ENCODE peak calls at places on chromosomes 11 and 22, in four cellular contexts. One of them, this sample, is unnamed.

GRCh38 chr11:126197277-126197939 is 14.0 kb downstream of the RPUSD4 start:
- DNase-seq in GM23248: peak; percentile 8
- DNase-seq in fibroblast of lung: peak; percentile 50
- DNase-seq in IMR-90: peak; percentile 90
- DNase-seq in this sample: no peak

GRCh38 chr11:130478881-130479280 is 30.4 kb downstream of the ADAMTS15 start:
- DNase-seq in GM23248: peak; percentile 48
- DNase-seq in fibroblast of lung: no peak
- DNase-seq in IMR-90: peak; percentile 34
- DNase-seq in this sample: no peak

GRCh38 chr22:37282385-37282677 is at the start of gene CYTH4:
- DNase-seq in GM23248: no peak
- DNase-seq in fibroblast of lung: no peak
- DNase-seq in IMR-90: no peak
- DNase-seq in this sample: no peak

GRCh38 chr22:23115369-23115768 is 26.4 kb downstream of the RSPH14 start:
- DNase-seq in GM23248: no peak
- DNase-seq in IMR-90: no peak
- DNase-seq in fibroblast of lung: no peak
- DNase-seq in this sample: no peak

GRCh38 chr11:121464352-121464946 is 11.7 kb upstream of the SORL1-AS1 start:
- DNase-seq in GM23248: peak; percentile 90
- DNase-seq in fibroblast of lung: peak; percentile 85
- DNase-seq in IMR-90: peak; percentile 94
- DNase-seq in this sample: peak; percentile 24

GRCh38 chr11:3781423-3781822 is 15.9 kb downstream of the NUP98 start:
- DNase-seq in IMR-90: peak; percentile 55
- DNase-seq in GM23248: peak; percentile 70
- DNase-seq in fibroblast of lung: no peak
- DNase-seq in this sample: no peak

GRCh38 chr22:44931077-44931540 is 78.7 kb downstream of the PHF21B start:
- DNase-seq in GM23248: peak; percentile 59
- DNase-seq in IMR-90: peak; percentile 29
- DNase-seq in fibroblast of lung: peak; percentile 14
- DNase-seq in this sample: no peak

GRCh38 chr11:67344264-67344663 is 9.1 kb downstream of the POLD4 start:
- DNase-seq in IMR-90: no peak
- DNase-seq in fibroblast of lung: no peak
- DNase-seq in GM23248: no peak
- DNase-seq in this sample: peak; percentile 12

GRCh38 chr11:34154059-34154875 is 48.8 kb downstream of the NAT10 start:
- DNase-seq in IMR-90: no peak
- DNase-seq in GM23248: no peak
- DNase-seq in fibroblast of lung: no peak
- DNase-seq in this sample: no peak

GRCh38 chr11:128776434-128777284 is 82.8 kb downstream of the FLI1 start:
- DNase-seq in GM23248: peak; percentile 33
- DNase-seq in fibroblast of lung: peak; percentile 47
- DNase-seq in IMR-90: peak; percentile 33
- DNase-seq in this sample: peak; percentile 37

GRCh38 chr11:124669193-124669592 is 4.3 kb downstream of the SIAE start:
- DNase-seq in GM23248: peak; percentile 63
- DNase-seq in IMR-90: peak; percentile 54
- DNase-seq in fibroblast of lung: peak; percentile 60
- DNase-seq in this sample: peak; percentile 25

GRCh38 chr11:102085864-102086551 is 24.2 kb upstream of the YAP1 start:
- DNase-seq in fibroblast of lung: peak; percentile 14
- DNase-seq in GM23248: no peak
- DNase-seq in IMR-90: peak; percentile 39
- DNase-seq in this sample: no peak

GRCh38 chr11:70494559-70495350 is 96.4 kb downstream of the CTTN start:
- DNase-seq in fibroblast of lung: no peak
- DNase-seq in IMR-90: no peak
- DNase-seq in GM23248: no peak
- DNase-seq in this sample: no peak

GRCh38 chr11:58578136-58578634 is 678 bp upstream of the ZFP91 start:
- DNase-seq in GM23248: peak; percentile 97
- DNase-seq in fibroblast of lung: peak; percentile 99
- DNase-seq in IMR-90: peak; percentile 99
- DNase-seq in this sample: peak; percentile 93

GRCh38 chr11:120698918-120699317 is 187.4 kb downstream of the GRIK4 start:
- DNase-seq in fibroblast of lung: no peak
- DNase-seq in GM23248: no peak
- DNase-seq in IMR-90: no peak
- DNase-seq in this sample: no peak

GRCh38 chr11:124536520-124536919 is 6.9 kb downstream of the OR8B12 start:
- DNase-seq in fibroblast of lung: peak; percentile 32
- DNase-seq in IMR-90: peak; percentile 39
- DNase-seq in GM23248: peak; percentile 38
- DNase-seq in this sample: no peak

GRCh38 chr11:95711162-95711944 is 78.2 kb downstream of the FAM76B start:
- DNase-seq in fibroblast of lung: peak; percentile 18
- DNase-seq in GM23248: peak; percentile 72
- DNase-seq in IMR-90: peak; percentile 14
- DNase-seq in this sample: no peak

GRCh38 chr11:97893612-97894011 is 1127.1 kb upstream of the CNTN5 start:
- DNase-seq in IMR-90: no peak
- DNase-seq in fibroblast of lung: no peak
- DNase-seq in GM23248: no peak
- DNase-seq in this sample: no peak

GRCh38 chr22:37545703-37546435 is 14.4 kb upstream of the CDC42EP1 start:
- DNase-seq in IMR-90: peak; percentile 90
- DNase-seq in fibroblast of lung: peak; percentile 94
- DNase-seq in GM23248: peak; percentile 97
- DNase-seq in this sample: no peak

GRCh38 chr22:20507253-20508066 is at the start of gene MED15:
- DNase-seq in IMR-90: peak; percentile 89
- DNase-seq in fibroblast of lung: peak; percentile 85
- DNase-seq in GM23248: peak; percentile 97
- DNase-seq in this sample: peak; percentile 91

GRCh38 chr22:23550049-23550650 is 29.9 kb downstream of the IGLL1 start:
- DNase-seq in IMR-90: no peak
- DNase-seq in fibroblast of lung: no peak
- DNase-seq in GM23248: no peak
- DNase-seq in this sample: no peak

GRCh38 chr11:73237471-73238290 is 19.6 kb downstream of the P2RY2 start:
- DNase-seq in fibroblast of lung: peak; percentile 24
- DNase-seq in IMR-90: peak; percentile 52
- DNase-seq in GM23248: peak; percentile 62
- DNase-seq in this sample: no peak

GRCh38 chr22:19876941-19877625 is 22.4 kb upstream of the GNB1L start:
- DNase-seq in IMR-90: no peak
- DNase-seq in fibroblast of lung: no peak
- DNase-seq in GM23248: no peak
- DNase-seq in this sample: no peak

GRCh38 chr11:67303989-67304411 is 670 bp downstream of the SSH3 start:
- DNase-seq in GM23248: peak; percentile 52
- DNase-seq in fibroblast of lung: no peak
- DNase-seq in IMR-90: no peak
- DNase-seq in this sample: no peak

GRCh38 chr11:66412110-66412509 is 8.7 kb upstream of the NPAS4 start:
- DNase-seq in GM23248: no peak
- DNase-seq in IMR-90: no peak
- DNase-seq in fibroblast of lung: no peak
- DNase-seq in this sample: no peak

GRCh38 chr11:71240865-71241691 is 11.3 kb downstream of the SHANK2 start:
- DNase-seq in IMR-90: peak; percentile 94
- DNase-seq in fibroblast of lung: peak; percentile 90
- DNase-seq in GM23248: peak; percentile 84
- DNase-seq in this sample: no peak

GRCh38 chr22:41367680-41368542 is 13.8 kb upstream of the TEF start:
- DNase-seq in IMR-90: peak; percentile 22
- DNase-seq in GM23248: peak; percentile 77
- DNase-seq in fibroblast of lung: no peak
- DNase-seq in this sample: no peak

GRCh38 chr11:96393753-96394348 is 4.0 kb downstream of the JRKL start:
- DNase-seq in GM23248: peak; percentile 75
- DNase-seq in IMR-90: peak; percentile 61
- DNase-seq in fibroblast of lung: peak; percentile 66
- DNase-seq in this sample: peak; percentile 13

GRCh38 chr11:120566176-120566575 is 54.6 kb downstream of the GRIK4 start:
- DNase-seq in fibroblast of lung: no peak
- DNase-seq in GM23248: peak; percentile 26
- DNase-seq in IMR-90: peak; percentile 54
- DNase-seq in this sample: no peak

GRCh38 chr11:45755281-45755859 is 49.6 kb upstream of the SLC35C1 start:
- DNase-seq in IMR-90: no peak
- DNase-seq in GM23248: no peak
- DNase-seq in fibroblast of lung: no peak
- DNase-seq in this sample: no peak

GRCh38 chr11:20762112-20762511 is 92.7 kb downstream of the NELL1 start:
- DNase-seq in GM23248: no peak
- DNase-seq in IMR-90: no peak
- DNase-seq in fibroblast of lung: no peak
- DNase-seq in this sample: no peak

GRCh38 chr22:24181088-24181995 is at the start of gene SUSD2:
- DNase-seq in IMR-90: no peak
- DNase-seq in GM23248: no peak
- DNase-seq in fibroblast of lung: no peak
- DNase-seq in this sample: no peak

GRCh38 chr11:75879737-75880136 is 64.7 kb downstream of the UVRAG start:
- DNase-seq in GM23248: no peak
- DNase-seq in IMR-90: no peak
- DNase-seq in fibroblast of lung: no peak
- DNase-seq in this sample: no peak

GRCh38 chr11:83827520-83827919 is 541.4 kb upstream of the CCDC90B start:
- DNase-seq in GM23248: peak; percentile 83
- DNase-seq in IMR-90: peak; percentile 67
- DNase-seq in fibroblast of lung: no peak
- DNase-seq in this sample: no peak

DNA sequence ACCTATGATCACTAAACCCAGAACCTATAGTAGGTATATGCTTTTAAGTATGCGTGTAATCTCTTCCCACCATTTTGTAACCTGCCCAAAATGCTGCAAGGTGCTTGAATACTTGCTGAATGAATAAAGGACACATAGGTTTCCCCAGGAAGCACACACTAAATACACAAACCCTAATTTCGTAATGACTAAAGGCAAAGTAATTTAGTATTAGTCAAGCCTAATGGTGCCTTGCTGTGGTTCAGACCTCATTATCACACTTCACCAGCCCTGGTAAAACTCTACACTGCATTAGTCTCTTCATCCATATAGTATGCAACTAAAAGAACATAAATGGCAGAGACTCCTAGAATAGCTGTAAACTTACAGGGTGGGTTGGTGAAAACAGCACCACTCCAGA is 289.0 kb upstream of the PITPNB start:
- DNase-seq in GM23248: peak; percentile 50
- DNase-seq in IMR-90: no peak
- DNase-seq in fibroblast of lung: no peak
- DNase-seq in this sample: no peak
- H3K27me3 ChIP-seq in GM23248: no peaks in the 10 kb centered on the region
- H3K27me3 ChIP-seq in IMR-90: no peaks in the 10 kb centered on the region
- H3K27me3 ChIP-seq in fibroblast of lung: no peaks in the 10 kb centered on the region
- H3K27me3 ChIP-seq in this sample: no peaks in the 10 kb centered on the region

GRCh38 chr22:17388235-17388634 is 19.0 kb downstream of the CECR2 start:
- DNase-seq in fibroblast of lung: no peak
- DNase-seq in IMR-90: no peak
- DNase-seq in GM23248: no peak
- DNase-seq in this sample: no peak
- H4K20me1 ChIP-seq in fibroblast of lung: no peaks in the 10 kb centered on the region
- H4K20me1 ChIP-seq in IMR-90: no peaks in the 10 kb centered on the region
- H4K20me1 ChIP-seq in GM23248: no peaks in the 10 kb centered on the region
- H4K20me1 ChIP-seq in this sample: no peaks in the 10 kb centered on the region

DNA sequence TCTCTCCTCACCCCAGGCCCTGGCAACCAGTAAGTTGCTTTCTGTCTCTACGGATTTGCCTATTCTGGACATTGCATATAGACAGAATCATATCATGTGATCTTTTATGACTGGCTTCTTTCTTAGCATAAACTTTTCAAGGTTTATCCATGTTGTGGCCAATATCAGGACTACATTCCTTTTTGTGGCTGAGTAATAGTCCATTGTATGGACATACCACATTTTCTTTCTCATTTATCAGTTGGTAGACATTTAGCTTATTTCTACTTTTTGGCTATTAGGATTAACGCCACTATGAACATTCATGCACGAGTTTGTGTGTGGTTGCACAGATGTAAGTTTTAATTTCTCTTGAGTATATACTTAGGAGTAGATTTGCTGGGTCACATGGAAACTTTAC is 35.7 kb downstream of the ARFGAP3 start:
- DNase-seq in IMR-90: no peak
- DNase-seq in fibroblast of lung: no peak
- DNase-seq in GM23248: no peak
- DNase-seq in this sample: no peak
- H3K36me3 ChIP-seq in IMR-90: peaks cover 33% of the 10 kb centered on the region
- H3K36me3 ChIP-seq in fibroblast of lung: peaks cover 12% of the 10 kb centered on the region
- H3K36me3 ChIP-seq in GM23248: peaks cover 65% of the 10 kb centered on the region
- H3K36me3 ChIP-seq in this sample: peaks cover 66% of the 10 kb centered on the region

GRCh38 chr11:2267306-2267861 is 3.0 kb downstream of the ASCL2 start:
- DNase-seq in fibroblast of lung: no peak
- DNase-seq in IMR-90: no peak
- DNase-seq in GM23248: no peak
- DNase-seq in this sample: peak; percentile 32
- H3K27me3 ChIP-seq in fibroblast of lung: peaks cover 8% of the 10 kb centered on the region
- H3K27me3 ChIP-seq in IMR-90: peaks cover 66% of the 10 kb centered on the region
- H3K27me3 ChIP-seq in GM23248: peaks cover 34% of the 10 kb centered on the region
- H3K27me3 ChIP-seq in this sample: no peaks in the 10 kb centered on the region

GRCh38 chr22:46879083-46879482 is 116.6 kb downstream of the TBC1D22A start:
- DNase-seq in GM23248: no peak
- DNase-seq in IMR-90: peak; percentile 59
- DNase-seq in fibroblast of lung: peak; percentile 73
- DNase-seq in this sample: no peak
- H4K20me1 ChIP-seq in GM23248: no peaks in the 10 kb centered on the region
- H4K20me1 ChIP-seq in IMR-90: peaks cover 29% of the 10 kb centered on the region
- H4K20me1 ChIP-seq in fibroblast of lung: no peaks in the 10 kb centered on the region
- H4K20me1 ChIP-seq in this sample: peaks cover 25% of the 10 kb centered on the region

DNA sequence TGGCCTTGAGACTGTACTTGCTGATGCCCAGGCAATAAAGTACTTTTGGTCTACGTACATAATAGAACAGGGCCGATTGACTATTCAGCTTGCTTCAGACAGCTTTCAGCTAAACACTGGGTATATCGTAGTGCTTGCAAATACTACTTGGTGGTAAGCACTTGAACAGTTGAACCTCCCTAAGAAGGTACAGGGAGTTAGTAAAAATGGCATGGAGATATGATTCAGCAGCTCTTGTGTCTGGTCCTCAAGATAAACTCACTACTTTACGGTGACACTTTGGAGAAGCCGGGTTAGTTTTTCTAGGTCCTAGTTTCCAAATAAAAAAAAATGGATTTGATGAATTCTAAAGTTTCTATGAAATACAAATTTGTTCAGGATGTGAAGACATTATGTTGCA is 7.3 kb downstream of the CCDC117 start:
- DNase-seq in IMR-90: no peak
- DNase-seq in GM23248: no peak
- DNase-seq in fibroblast of lung: no peak
- DNase-seq in this sample: no peak
- H3K36me3 ChIP-seq in IMR-90: peaks cover 37% of the 10 kb centered on the region
- H3K36me3 ChIP-seq in GM23248: peaks cover 33% of the 10 kb centered on the region
- H3K36me3 ChIP-seq in fibroblast of lung: peaks cover 3% of the 10 kb centered on the region
- H3K36me3 ChIP-seq in this sample: peaks cover 88% of the 10 kb centered on the region

DNA sequence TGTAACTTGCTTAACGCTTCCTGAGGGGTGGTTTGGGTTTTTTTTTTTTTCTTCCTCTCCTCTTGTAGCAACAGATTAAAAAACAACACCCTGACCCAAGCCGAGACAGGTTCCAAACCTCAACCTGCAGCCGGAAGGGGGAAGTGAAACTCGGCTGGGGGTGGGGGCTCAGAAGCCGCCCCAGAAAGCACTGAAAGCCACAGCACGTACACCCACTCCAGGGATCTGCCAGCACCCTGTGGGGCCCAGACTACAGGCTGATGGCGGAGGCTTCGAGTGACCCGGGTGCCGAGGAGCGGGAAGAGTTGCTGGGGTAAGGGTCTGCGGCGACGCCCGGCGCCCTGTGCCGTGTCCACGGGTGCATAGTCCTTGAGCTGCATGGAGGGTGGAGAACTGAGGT is at the start of gene LSP1:
- DNase-seq in IMR-90: no peak
- DNase-seq in GM23248: no peak
- DNase-seq in fibroblast of lung: no peak
- DNase-seq in this sample: peak; percentile 79
- H3K27me3 ChIP-seq in IMR-90: peaks cover 32% of the 10 kb centered on the region
- H3K27me3 ChIP-seq in GM23248: no peaks in the 10 kb centered on the region
- H3K27me3 ChIP-seq in fibroblast of lung: no peaks in the 10 kb centered on the region
- H3K27me3 ChIP-seq in this sample: no peaks in the 10 kb centered on the region